ENCODE peak calls at places on chromosomes 2 and 18, in eight cellular contexts. W is CD8-positive, alpha-beta memory T cell; Z is Caco-2; A is stomach; P is pancreas; D is neural progenitor cell; V is heart left ventricle; L is small intestine. K is an unnamed sample. For H3K9me3, H3K36me3 and H3K4me1, the result is how much of the 10 kb centered on the place peaks cover.

GRCh38 chr2:189933041-189933440 is 129.5 kb downstream of the MSTN start:
- DNase-seq in W (no peak), Z (no peak), A (no peak), P (no peak), D (no peak), V (no peak), L (no peak), K (no peak)

GRCh38 chr2:67311536-67311935 is 85.6 kb upstream of the ETAA1 start:
- DNase-seq in W (no peak), Z (no peak), A (no peak), P (no peak), D (no peak), V (no peak), L (peak), K (no peak)

GRCh38 chr18:75213610-75214009 is 3.0 kb downstream of the TSHZ1 start:
- DNase-seq in W (no peak), Z (no peak), A (no peak), P (no peak), D (no peak), V (no peak), L (peak), K (no peak)

GRCh38 chr2:203718087-203718486 is 11.6 kb downstream of the CD28 start:
- DNase-seq in W (peak), Z (no peak), A (no peak), P (no peak), D (no peak), V (no peak), L (peak), K (no peak)

GRCh38 chr18:48917579-48918101 is 33.1 kb downstream of the SMAD7 start:
- DNase-seq in W (peak), Z (no peak), A (no peak), P (no peak), D (no peak), V (no peak), L (no peak), K (no peak)

GRCh38 chr2:111235616-111236015 is 114.9 kb downstream of the BCL2L11 start:
- DNase-seq in W (no peak), Z (no peak), A (no peak), P (no peak), D (no peak), V (no peak), L (no peak), K (no peak)

GRCh38 chr2:28521663-28522062 is 25.8 kb downstream of the PLB1 start:
- DNase-seq in W (no peak), Z (no peak), A (no peak), P (no peak), D (no peak), V (no peak), L (no peak), K (no peak)

GRCh38 chr18:48470484-48471180 is 61.4 kb upstream of the ZBTB7C start:
- DNase-seq in W (no peak), Z (no peak), A (no peak), P (no peak), D (no peak), V (no peak), L (no peak), K (no peak)

GRCh38 chr2:75679556-75679955 is 31.2 kb downstream of the GCFC2 start:
- DNase-seq in W (no peak), Z (no peak), A (no peak), P (no peak), D (no peak), V (no peak), L (no peak), K (no peak)

DNA sequence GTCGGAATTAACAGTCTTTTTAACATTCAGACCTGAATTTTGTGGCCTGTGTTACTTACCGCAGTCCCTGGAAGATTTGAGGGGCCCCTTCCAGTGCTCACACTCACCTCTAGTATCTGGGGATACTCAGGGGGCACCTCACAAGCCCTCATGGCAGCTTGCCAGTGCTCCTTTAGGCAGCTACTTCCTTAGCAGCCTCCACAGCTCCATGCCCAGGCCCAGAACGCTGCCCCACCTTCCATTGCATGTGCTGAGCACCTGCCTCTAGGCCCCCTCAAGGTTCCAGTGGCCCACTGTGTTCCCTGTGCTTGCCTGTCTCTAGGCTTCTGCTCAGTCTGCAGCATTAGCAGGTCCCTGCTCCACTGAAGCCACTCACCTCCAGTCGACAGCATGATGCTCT is 30.0 kb upstream of the PLA2R1 start:
- DNase-seq in W (no peak), Z (no peak), A (no peak), P (peak), D (no peak), V (no peak), L (no peak), K (no peak)
- H3K9me3 ChIP-seq in W (under half), Z (under half), A (half or more), P (under half), D (under half), V (under half), L (under half), K (under half)

DNA sequence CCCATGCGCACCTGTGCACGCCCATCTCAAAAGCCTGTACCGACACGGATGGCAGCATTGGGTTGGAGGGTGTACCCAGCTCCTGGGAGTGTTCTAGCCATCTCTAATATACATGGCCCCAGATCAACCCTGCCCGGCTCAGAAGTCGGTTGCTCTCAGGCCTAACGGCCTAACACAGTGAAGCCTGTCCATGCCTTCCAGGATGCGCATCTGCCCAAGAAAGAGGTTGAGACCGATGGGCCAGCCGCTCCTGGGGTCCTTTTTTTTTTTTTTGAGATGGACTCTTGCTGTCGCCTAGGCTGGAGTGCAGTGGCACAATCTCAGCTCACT is 32.1 kb downstream of the PDIA6 start:
- DNase-seq in W (no peak), Z (no peak), A (no peak), P (no peak), D (no peak), V (no peak), L (no peak), K (no peak)
- H3K36me3 ChIP-seq in W (under half), Z (under half), A (half or more), P (under half), D (under half), V (half or more), L (under half), K (half or more)

GRCh38 chr2:227450921-227451654 is 20.9 kb upstream of the AGFG1 start:
- DNase-seq in W (no peak), Z (peak), A (no peak), P (no peak), D (no peak), V (no peak), L (peak), K (no peak)
- H3K4me1 ChIP-seq in W (under half), Z (under half), A (under half), P (under half), D (under half), V (under half), L (under half), K (under half)

GRCh38 chr2:89845532-89845931 is 1154.1 kb downstream of the RPIA start:
- DNase-seq in W (peak), Z (no peak), A (no peak), P (peak), D (no peak), V (no peak), L (no peak), K (no peak)

GRCh38 chr2:89841476-89841840 is 1150.0 kb downstream of the RPIA start:
- DNase-seq in W (no peak), Z (no peak), A (no peak), P (no peak), D (no peak), V (no peak), L (no peak), K (no peak)

GRCh38 chr2:89848114-89848513 is 1156.6 kb downstream of the RPIA start:
- DNase-seq in W (no peak), Z (no peak), A (no peak), P (no peak), D (no peak), V (no peak), L (no peak), K (no peak)

GRCh38 chr2:89842180-89842908 is 1150.9 kb downstream of the RPIA start:
- DNase-seq in W (peak), Z (no peak), A (no peak), P (no peak), D (no peak), V (no peak), L (no peak), K (no peak)

GRCh38 chr2:89844221-89844943 is 1152.9 kb downstream of the RPIA start:
- DNase-seq in W (peak), Z (peak), A (no peak), P (peak), D (no peak), V (no peak), L (no peak), K (no peak)
- H3K9me3 ChIP-seq in W (under half), Z (under half), A (under half), P (under half), D (half or more), V (under half), L (under half), K (under half)

GRCh38 chr2:215382480-215382879 is 53.4 kb downstream of the FN1 start:
- DNase-seq in W (no peak), Z (no peak), A (no peak), P (no peak), D (no peak), V (no peak), L (no peak), K (no peak)
- H3K36me3 ChIP-seq in W (under half), Z (under half), A (half or more), P (under half), D (under half), V (half or more), L (under half), K (under half)

K was measured in HAP-1.